ENCODE peak calls at places on chromosomes 11 and 22, in ten cellular contexts. One of them, this sample, is unnamed.

GRCh38 chr11:48093795-48094642 is 113.7 kb downstream of the PTPRJ start:
- DNase-seq in CD8-positive, alpha-beta T cell: no peak
- DNase-seq in testis: no peak
- DNase-seq in psoas muscle: no peak
- DNase-seq in body of pancreas: peak
- DNase-seq in neural progenitor cell: no peak
- DNase-seq in endothelial cell: no peak
- DNase-seq in left ventricle myocardium inferior: no peak
- DNase-seq in choroid plexus epithelial cell: peak
- DNase-seq in Calu3: peak
- DNase-seq in this sample: no peak

GRCh38 chr11:130488187-130489026 is 40.0 kb downstream of the ADAMTS15 start:
- DNase-seq in testis: no peak
- DNase-seq in endothelial cell: no peak
- DNase-seq in psoas muscle: no peak
- DNase-seq in body of pancreas: no peak
- DNase-seq in neural progenitor cell: no peak
- DNase-seq in choroid plexus epithelial cell: no peak
- DNase-seq in left ventricle myocardium inferior: no peak
- DNase-seq in Calu3: no peak
- DNase-seq in CD8-positive, alpha-beta T cell: no peak
- DNase-seq in this sample: no peak

GRCh38 chr11:65274734-65275682 is 13.2 kb downstream of the POLA2 start:
- DNase-seq in CD8-positive, alpha-beta T cell: no peak
- DNase-seq in testis: peak
- DNase-seq in endothelial cell: peak
- DNase-seq in left ventricle myocardium inferior: peak
- DNase-seq in neural progenitor cell: peak
- DNase-seq in psoas muscle: peak
- DNase-seq in Calu3: peak
- DNase-seq in body of pancreas: peak
- DNase-seq in choroid plexus epithelial cell: peak
- DNase-seq in this sample: peak

GRCh38 chr11:72523991-72524390 is 89.7 kb upstream of the CLPB start:
- DNase-seq in body of pancreas: no peak
- DNase-seq in choroid plexus epithelial cell: no peak
- DNase-seq in psoas muscle: no peak
- DNase-seq in CD8-positive, alpha-beta T cell: no peak
- DNase-seq in neural progenitor cell: no peak
- DNase-seq in Calu3: no peak
- DNase-seq in testis: no peak
- DNase-seq in endothelial cell: no peak
- DNase-seq in left ventricle myocardium inferior: no peak
- DNase-seq in this sample: no peak

GRCh38 chr11:92224394-92225205 is at the start of gene FAT3:
- DNase-seq in Calu3: peak
- DNase-seq in left ventricle myocardium inferior: no peak
- DNase-seq in endothelial cell: peak
- DNase-seq in body of pancreas: peak
- DNase-seq in choroid plexus epithelial cell: peak
- DNase-seq in CD8-positive, alpha-beta T cell: no peak
- DNase-seq in psoas muscle: peak
- DNase-seq in neural progenitor cell: peak
- DNase-seq in testis: peak
- DNase-seq in this sample: peak

GRCh38 chr11:125062931-125063428 is at the start of gene SLC37A2:
- DNase-seq in CD8-positive, alpha-beta T cell: peak
- DNase-seq in left ventricle myocardium inferior: peak
- DNase-seq in body of pancreas: peak
- DNase-seq in psoas muscle: peak
- DNase-seq in endothelial cell: peak
- DNase-seq in neural progenitor cell: peak
- DNase-seq in testis: peak
- DNase-seq in choroid plexus epithelial cell: peak
- DNase-seq in Calu3: peak
- DNase-seq in this sample: peak

GRCh38 chr22:22400099-22400498 is 108.4 kb downstream of the ZNF280B start:
- DNase-seq in neural progenitor cell: no peak
- DNase-seq in endothelial cell: no peak
- DNase-seq in Calu3: no peak
- DNase-seq in body of pancreas: no peak
- DNase-seq in psoas muscle: no peak
- DNase-seq in testis: no peak
- DNase-seq in CD8-positive, alpha-beta T cell: no peak
- DNase-seq in choroid plexus epithelial cell: no peak
- DNase-seq in left ventricle myocardium inferior: no peak
- DNase-seq in this sample: no peak

GRCh38 chr22:19742160-19743066 is 18.2 kb upstream of the TBX1 start:
- DNase-seq in testis: no peak
- DNase-seq in Calu3: no peak
- DNase-seq in neural progenitor cell: no peak
- DNase-seq in left ventricle myocardium inferior: no peak
- DNase-seq in psoas muscle: no peak
- DNase-seq in choroid plexus epithelial cell: no peak
- DNase-seq in CD8-positive, alpha-beta T cell: no peak
- DNase-seq in endothelial cell: no peak
- DNase-seq in body of pancreas: no peak
- DNase-seq in this sample: no peak

GRCh38 chr11:24271798-24272197 is 225.1 kb upstream of the LUZP2 start:
- DNase-seq in endothelial cell: no peak
- DNase-seq in testis: no peak
- DNase-seq in CD8-positive, alpha-beta T cell: no peak
- DNase-seq in body of pancreas: no peak
- DNase-seq in neural progenitor cell: no peak
- DNase-seq in psoas muscle: no peak
- DNase-seq in left ventricle myocardium inferior: no peak
- DNase-seq in choroid plexus epithelial cell: no peak
- DNase-seq in Calu3: no peak
- DNase-seq in this sample: no peak

GRCh38 chr11:62909107-62909894 is 11.9 kb downstream of the CHRM1 start:
- DNase-seq in endothelial cell: peak
- DNase-seq in testis: peak
- DNase-seq in psoas muscle: peak
- DNase-seq in Calu3: peak
- DNase-seq in left ventricle myocardium inferior: peak
- DNase-seq in CD8-positive, alpha-beta T cell: no peak
- DNase-seq in body of pancreas: peak
- DNase-seq in choroid plexus epithelial cell: peak
- DNase-seq in neural progenitor cell: peak
- DNase-seq in this sample: no peak

GRCh38 chr11:85884581-85885021 is 29.4 kb downstream of the CCDC83 start:
- DNase-seq in left ventricle myocardium inferior: no peak
- DNase-seq in neural progenitor cell: no peak
- DNase-seq in endothelial cell: no peak
- DNase-seq in body of pancreas: no peak
- DNase-seq in psoas muscle: no peak
- DNase-seq in choroid plexus epithelial cell: peak
- DNase-seq in Calu3: no peak
- DNase-seq in CD8-positive, alpha-beta T cell: no peak
- DNase-seq in testis: no peak
- DNase-seq in this sample: no peak

GRCh38 chr11:8087756-8088155 is 6.7 kb downstream of the TUB start:
- DNase-seq in left ventricle myocardium inferior: no peak
- DNase-seq in endothelial cell: no peak
- DNase-seq in testis: no peak
- DNase-seq in choroid plexus epithelial cell: no peak
- DNase-seq in Calu3: no peak
- DNase-seq in CD8-positive, alpha-beta T cell: no peak
- DNase-seq in neural progenitor cell: no peak
- DNase-seq in psoas muscle: no peak
- DNase-seq in body of pancreas: no peak
- DNase-seq in this sample: no peak

GRCh38 chr11:8086571-8086970 is 5.6 kb downstream of the TUB start:
- DNase-seq in testis: no peak
- DNase-seq in CD8-positive, alpha-beta T cell: no peak
- DNase-seq in endothelial cell: no peak
- DNase-seq in Calu3: no peak
- DNase-seq in body of pancreas: no peak
- DNase-seq in left ventricle myocardium inferior: no peak
- DNase-seq in neural progenitor cell: no peak
- DNase-seq in choroid plexus epithelial cell: no peak
- DNase-seq in psoas muscle: no peak
- DNase-seq in this sample: no peak

GRCh38 chr11:8085006-8085645 is 4.1 kb downstream of the TUB start:
- DNase-seq in Calu3: no peak
- DNase-seq in psoas muscle: no peak
- DNase-seq in choroid plexus epithelial cell: no peak
- DNase-seq in left ventricle myocardium inferior: no peak
- DNase-seq in neural progenitor cell: no peak
- DNase-seq in body of pancreas: no peak
- DNase-seq in endothelial cell: no peak
- DNase-seq in testis: no peak
- DNase-seq in CD8-positive, alpha-beta T cell: no peak
- DNase-seq in this sample: no peak

GRCh38 chr11:8086001-8086479 is 5.0 kb downstream of the TUB start:
- DNase-seq in neural progenitor cell: no peak
- DNase-seq in CD8-positive, alpha-beta T cell: no peak
- DNase-seq in choroid plexus epithelial cell: no peak
- DNase-seq in psoas muscle: no peak
- DNase-seq in left ventricle myocardium inferior: no peak
- DNase-seq in endothelial cell: no peak
- DNase-seq in Calu3: no peak
- DNase-seq in testis: no peak
- DNase-seq in body of pancreas: no peak
- DNase-seq in this sample: no peak

GRCh38 chr11:8087185-8087584 is 6.2 kb downstream of the TUB start:
- DNase-seq in psoas muscle: no peak
- DNase-seq in left ventricle myocardium inferior: no peak
- DNase-seq in endothelial cell: peak
- DNase-seq in testis: peak
- DNase-seq in neural progenitor cell: peak
- DNase-seq in Calu3: no peak
- DNase-seq in choroid plexus epithelial cell: no peak
- DNase-seq in body of pancreas: no peak
- DNase-seq in CD8-positive, alpha-beta T cell: no peak
- DNase-seq in this sample: no peak
- TF ChIP-seq CTCF in psoas muscle: no peak
- TF ChIP-seq CTCF in left ventricle myocardium inferior: peak
- TF ChIP-seq CTCF in endothelial cell: peak
- TF ChIP-seq CTCF in testis: no peak
- TF ChIP-seq CTCF in neural progenitor cell: peak
- TF ChIP-seq CTCF in Calu3: no peak
- TF ChIP-seq CTCF in choroid plexus epithelial cell: peak
- TF ChIP-seq CTCF in body of pancreas: no peak
- TF ChIP-seq CTCF in CD8-positive, alpha-beta T cell: no peak
- TF ChIP-seq CTCF in this sample: no peak

GRCh38 chr22:34972498-34972897 is 93.5 kb upstream of the ISX start:
- DNase-seq in endothelial cell: no peak
- DNase-seq in psoas muscle: no peak
- DNase-seq in testis: no peak
- DNase-seq in left ventricle myocardium inferior: no peak
- DNase-seq in choroid plexus epithelial cell: no peak
- DNase-seq in neural progenitor cell: peak
- DNase-seq in body of pancreas: no peak
- DNase-seq in CD8-positive, alpha-beta T cell: no peak
- DNase-seq in Calu3: no peak
- DNase-seq in this sample: no peak
- TF ChIP-seq CTCF in endothelial cell: no peak
- TF ChIP-seq CTCF in psoas muscle: no peak
- TF ChIP-seq CTCF in testis: no peak
- TF ChIP-seq CTCF in left ventricle myocardium inferior: no peak
- TF ChIP-seq CTCF in choroid plexus epithelial cell: no peak
- TF ChIP-seq CTCF in neural progenitor cell: no peak
- TF ChIP-seq CTCF in body of pancreas: no peak
- TF ChIP-seq CTCF in CD8-positive, alpha-beta T cell: no peak
- TF ChIP-seq CTCF in Calu3: no peak
- TF ChIP-seq CTCF in this sample: no peak

GRCh38 chr22:26041931-26042330 is 127.3 kb upstream of the SEZ6L start:
- DNase-seq in body of pancreas: no peak
- DNase-seq in choroid plexus epithelial cell: no peak
- DNase-seq in left ventricle myocardium inferior: no peak
- DNase-seq in neural progenitor cell: no peak
- DNase-seq in psoas muscle: peak
- DNase-seq in endothelial cell: no peak
- DNase-seq in CD8-positive, alpha-beta T cell: no peak
- DNase-seq in testis: no peak
- DNase-seq in Calu3: no peak
- DNase-seq in this sample: no peak

GRCh38 chr22:26033586-26033985 is 135.7 kb upstream of the SEZ6L start:
- DNase-seq in psoas muscle: no peak
- DNase-seq in testis: no peak
- DNase-seq in CD8-positive, alpha-beta T cell: no peak
- DNase-seq in endothelial cell: no peak
- DNase-seq in body of pancreas: no peak
- DNase-seq in choroid plexus epithelial cell: no peak
- DNase-seq in left ventricle myocardium inferior: no peak
- DNase-seq in neural progenitor cell: no peak
- DNase-seq in Calu3: no peak
- DNase-seq in this sample: peak

GRCh38 chr22:26035523-26035922 is 133.7 kb upstream of the SEZ6L start:
- DNase-seq in testis: no peak
- DNase-seq in psoas muscle: no peak
- DNase-seq in body of pancreas: no peak
- DNase-seq in choroid plexus epithelial cell: no peak
- DNase-seq in Calu3: no peak
- DNase-seq in neural progenitor cell: no peak
- DNase-seq in endothelial cell: no peak
- DNase-seq in left ventricle myocardium inferior: no peak
- DNase-seq in CD8-positive, alpha-beta T cell: no peak
- DNase-seq in this sample: no peak

GRCh38 chr22:26043031-26043430 is 126.2 kb upstream of the SEZ6L start:
- DNase-seq in psoas muscle: no peak
- DNase-seq in left ventricle myocardium inferior: no peak
- DNase-seq in Calu3: no peak
- DNase-seq in CD8-positive, alpha-beta T cell: no peak
- DNase-seq in endothelial cell: no peak
- DNase-seq in choroid plexus epithelial cell: no peak
- DNase-seq in testis: no peak
- DNase-seq in neural progenitor cell: no peak
- DNase-seq in body of pancreas: no peak
- DNase-seq in this sample: no peak

DNA sequence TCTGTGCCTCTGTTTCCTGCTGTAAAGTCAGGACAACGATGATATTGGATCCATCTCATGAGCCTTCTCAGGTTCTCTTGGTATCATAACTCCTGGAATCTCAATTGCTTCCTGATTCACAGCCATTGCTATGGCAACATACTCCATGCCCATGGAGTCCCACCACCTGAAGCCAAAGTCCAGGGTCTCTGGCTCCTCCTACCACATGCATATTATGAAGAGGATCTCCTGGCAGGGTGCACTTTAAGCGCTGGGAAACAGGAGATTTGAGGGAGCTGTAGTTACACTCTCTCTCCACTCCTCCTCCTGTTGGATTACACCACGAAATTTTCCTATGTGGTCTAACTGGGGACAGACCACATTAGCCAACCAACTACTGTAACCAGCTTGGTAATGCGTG is 130.9 kb upstream of the SEZ6L start:
- DNase-seq in left ventricle myocardium inferior: no peak
- DNase-seq in Calu3: no peak
- DNase-seq in choroid plexus epithelial cell: no peak
- DNase-seq in testis: no peak
- DNase-seq in psoas muscle: no peak
- DNase-seq in CD8-positive, alpha-beta T cell: no peak
- DNase-seq in endothelial cell: no peak
- DNase-seq in body of pancreas: no peak
- DNase-seq in neural progenitor cell: no peak
- DNase-seq in this sample: no peak
- TF ChIP-seq CTCF in left ventricle myocardium inferior: no peak
- TF ChIP-seq CTCF in Calu3: no peak
- TF ChIP-seq CTCF in choroid plexus epithelial cell: no peak
- TF ChIP-seq CTCF in testis: no peak
- TF ChIP-seq CTCF in psoas muscle: no peak
- TF ChIP-seq CTCF in CD8-positive, alpha-beta T cell: no peak
- TF ChIP-seq CTCF in endothelial cell: no peak
- TF ChIP-seq CTCF in body of pancreas: no peak
- TF ChIP-seq CTCF in neural progenitor cell: no peak
- TF ChIP-seq CTCF in this sample: no peak

GRCh38 chr11:96110302-96110701 is 186.4 kb upstream of the MTMR2 start:
- DNase-seq in testis: no peak
- DNase-seq in endothelial cell: no peak
- DNase-seq in neural progenitor cell: no peak
- DNase-seq in body of pancreas: no peak
- DNase-seq in CD8-positive, alpha-beta T cell: no peak
- DNase-seq in choroid plexus epithelial cell: no peak
- DNase-seq in left ventricle myocardium inferior: no peak
- DNase-seq in Calu3: no peak
- DNase-seq in psoas muscle: no peak
- DNase-seq in this sample: no peak
- TF ChIP-seq CTCF in testis: no peak
- TF ChIP-seq CTCF in endothelial cell: no peak
- TF ChIP-seq CTCF in neural progenitor cell: no peak
- TF ChIP-seq CTCF in body of pancreas: no peak
- TF ChIP-seq CTCF in CD8-positive, alpha-beta T cell: no peak
- TF ChIP-seq CTCF in choroid plexus epithelial cell: no peak
- TF ChIP-seq CTCF in left ventricle myocardium inferior: no peak
- TF ChIP-seq CTCF in Calu3: no peak
- TF ChIP-seq CTCF in psoas muscle: no peak
- TF ChIP-seq CTCF in this sample: no peak